ENCODE peak calls at places on chromosomes 6 and 20, in seven cellular contexts. J, M, A, Q, P, F and U are unnamed samples.

GRCh38 chr6:53103993-53104675 is 38.9 kb downstream of the FBXO9 start:
- DNase-seq in J (no peak), A (peak; percentile 44), Q (peak; percentile 8), P (peak; percentile 19), F (no peak), M (no peak), U (peak; percentile 22)

GRCh38 chr6:139308936-139309603 is 17.3 kb upstream of the TXLNB start:
- DNase-seq in F (no peak), M (no peak), Q (peak; percentile 81), P (peak; percentile 67), J (peak; percentile 23), A (no peak), U (peak; percentile 27)

GRCh38 chr6:143279385-143279784 is 171.1 kb downstream of the ADAT2 start:
- DNase-seq in P (peak; percentile 36), M (no peak), A (peak; percentile 64), Q (peak; percentile 12), J (no peak), F (peak; percentile 3), U (peak; percentile 45)

GRCh38 chr6:13013681-13014550 is 297.3 kb downstream of the PHACTR1 start:
- DNase-seq in Q (peak; percentile 4), J (peak; percentile 12), F (no peak), M (no peak), A (peak; percentile 62), P (peak; percentile 5), U (no peak)

GRCh38 chr6:109467696-109468095 is 12.1 kb upstream of the MICAL1 start:
- DNase-seq in M (no peak), F (no peak), A (no peak), Q (no peak), J (no peak), P (no peak), U (no peak)

GRCh38 chr6:123655520-123656306 is 19.0 kb upstream of the TRDN start:
- DNase-seq in A (no peak), P (peak; percentile 19), F (no peak), M (no peak), Q (peak; percentile 34), J (no peak), U (no peak)

GRCh38 chr6:130776287-130776925 is 50.8 kb upstream of the SMLR1 start:
- DNase-seq in A (no peak), F (no peak), P (no peak), J (no peak), M (no peak), Q (no peak), U (no peak)

GRCh38 chr20:39885975-39886649 is 802.9 kb downstream of the MAFB start:
- DNase-seq in M (peak; percentile 42), J (peak; percentile 69), P (peak; percentile 84), Q (peak; percentile 73), F (no peak), A (peak; percentile 94), U (peak; percentile 86)

GRCh38 chr6:22632561-22632960 is 63.2 kb downstream of the HDGFL1 start:
- DNase-seq in Q (no peak), F (no peak), A (peak; percentile 16), P (no peak), M (no peak), J (no peak), U (no peak)

GRCh38 chr20:31811198-31811597 is 8.0 kb upstream of the MYLK2 start:
- DNase-seq in A (no peak), J (no peak), Q (no peak), F (no peak), M (no peak), P (no peak), U (no peak)

GRCh38 chr20:1895674-1896496 is 678 bp downstream of the SIRPA start:
- DNase-seq in Q (peak; percentile 27), F (peak; percentile 35), J (no peak), M (no peak), P (peak; percentile 8), A (peak; percentile 57), U (peak; percentile 47)

DNA sequence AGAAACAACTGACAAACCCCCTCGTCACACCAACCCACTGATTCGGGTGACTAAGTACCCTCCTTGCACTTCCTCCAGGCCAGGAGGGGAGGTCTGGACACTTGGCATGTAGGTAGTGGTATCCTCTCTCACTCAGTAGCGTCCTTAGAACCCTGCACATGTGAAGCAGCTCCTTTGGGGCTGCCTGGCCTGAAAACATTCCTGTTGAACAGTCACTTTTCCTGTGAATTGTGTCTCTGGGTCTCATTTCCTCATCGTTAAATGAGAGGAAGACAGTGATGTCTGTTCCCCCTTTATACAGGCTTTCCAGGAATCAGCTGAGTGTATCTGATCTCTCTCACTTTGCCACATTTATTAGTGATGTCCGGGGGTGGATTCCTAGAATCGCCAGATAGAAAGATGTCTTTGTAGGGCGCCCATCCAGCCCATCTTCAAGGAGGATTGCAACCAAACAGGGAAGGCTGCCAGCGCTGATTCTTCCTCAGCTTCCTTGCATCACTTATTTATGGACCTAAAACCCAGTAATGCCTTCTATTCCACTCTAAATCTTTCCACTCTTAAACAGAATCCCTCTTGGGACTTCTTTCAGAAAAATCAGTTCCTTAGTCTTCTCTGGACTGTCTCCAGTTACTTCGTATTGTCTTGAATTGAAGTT is 9.3 kb upstream of the POPDC3 start:
- DNase-seq in J (no peak), F (no peak), Q (no peak), A (no peak), P (no peak), M (no peak), U (no peak)
- H3K4me3 ChIP-seq in J (no peak overlapping the region), F (no peak overlapping the region), Q (no peak overlapping the region), A (no peak overlapping the region), P (no peak overlapping the region), M (no peak overlapping the region), U (no peak overlapping the region)

GRCh38 chr20:18272451-18272850 is 15.9 kb upstream of the ZNF133 start:
- DNase-seq in J (peak; percentile 34), M (no peak), F (peak; percentile 25), P (no peak), A (peak; percentile 40), Q (peak; percentile 30), U (peak; percentile 26)
- TF ChIP-seq CTCF in J (no peak), M (no peak), F (no peak), P (no peak), A (no peak), Q (peak; percentile 19), U (peak; percentile 37)

GRCh38 chr6:99613705-99614429 is 7.2 kb downstream of the PRDM13 start:
- DNase-seq in J (no peak), P (no peak), M (no peak), A (peak; percentile 69), Q (no peak), F (peak; percentile 17), U (peak; percentile 12)
- H3K4me3 ChIP-seq in J (peak overlapping the region; percentile 52), P (no peak overlapping the region), M (peak overlapping the region; percentile 14), A (peak overlapping the region; percentile 64), Q (peak overlapping the region; percentile 37), F (peak overlapping the region; percentile 57), U (peak overlapping the region; percentile 3)

DNA sequence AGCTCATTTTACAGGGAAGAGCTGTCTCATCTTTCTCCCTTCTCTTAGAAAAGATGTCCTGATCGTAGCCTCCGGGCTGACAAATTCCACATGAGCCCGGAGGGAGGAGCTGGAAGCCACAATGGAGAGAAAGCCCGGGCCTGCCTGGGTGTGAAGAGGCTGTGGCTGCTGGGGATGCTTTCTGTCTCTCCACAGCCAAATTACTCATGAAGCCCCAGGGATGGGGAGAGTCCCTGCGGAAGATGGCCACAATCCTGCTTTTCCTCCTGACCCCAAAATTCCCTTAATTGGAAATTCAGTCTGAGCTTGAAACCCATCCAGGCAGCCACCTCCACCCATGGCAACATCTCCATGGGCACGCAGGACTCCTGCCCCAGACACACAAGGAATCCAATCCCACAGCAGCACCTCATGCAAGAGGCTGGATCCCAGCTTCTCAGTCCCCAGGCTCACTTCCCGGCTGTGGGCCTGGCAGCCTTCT is 32.4 kb downstream of the JPH2 start:
- DNase-seq in M (no peak), J (no peak), F (no peak), Q (no peak), A (no peak), P (no peak), U (peak; percentile 45)
- TF ChIP-seq CTCF in M (no peak), J (peak; percentile 10), F (no peak), Q (no peak), A (no peak), P (peak; percentile 8), U (no peak)